ENCODE peak calls at places on chromosome X, in ten cellular contexts. J is H9; X is activated naive CD4-positive, alpha-beta T cell treated with anti-CD3 and anti-CD28 coated beads, Interleukin-2, amount 50 U/mL, for 72 hours; I is NCI-H1092; N is NCI-H2029 treated with DMSO at 0.1 percent for 48 hours; S is iris pigment epithelial cell; U is tibial artery; L is AG20443; A is AG10803; V is AG08396. P is an unnamed sample.
A peak's percentile ranks its signal among the peaks of the same experiment; 100 is the strongest.

GRCh38 chrX:72060196-72060974 is 71.3 kb downstream of the RTL5 start:
- DNase-seq in J (peak; percentile 59), X (no peak), I (peak; percentile 57), N (no peak), S (no peak), U (peak; percentile 77), L (no peak), A (peak; percentile 1), V (no peak), P (no peak)

GRCh38 chrX:85922821-85923220 is 124.5 kb downstream of the CHM start:
- DNase-seq in J (no peak), X (no peak), I (no peak), N (no peak), S (peak; percentile 78), U (no peak), L (peak; percentile 30), A (peak; percentile 48), V (peak; percentile 40), P (peak; percentile 83)

GRCh38 chrX:20514358-20514757 is 247.6 kb upstream of the RPS6KA3 start:
- DNase-seq in J (no peak), X (no peak), I (no peak), N (no peak), S (peak; percentile 76), U (no peak), L (peak; percentile 47), A (peak; percentile 68), V (peak; percentile 47), P (peak; percentile 83)

GRCh38 chrX:63613531-63614028 is 171.4 kb downstream of the ARHGEF9 start:
- DNase-seq in J (no peak), X (no peak), I (no peak), N (no peak), S (no peak), U (no peak), L (no peak), A (no peak), V (no peak), P (no peak)

GRCh38 chrX:1657367-1658082 is 42.7 kb downstream of the ASMT start:
- DNase-seq in J (no peak), X (peak; percentile 75), I (peak; percentile 76), N (no peak), S (peak; percentile 28), U (peak; percentile 63), L (no peak), A (peak; percentile 35), V (no peak), P (peak; percentile 34)

GRCh38 chrX:19334945-19335626 is 8.6 kb upstream of the PDHA1 start:
- DNase-seq in J (peak; percentile 35), X (no peak), I (no peak), N (no peak), S (peak; percentile 53), U (no peak), L (no peak), A (no peak), V (no peak), P (no peak)

GRCh38 chrX:45849261-45849660 is 648.6 kb upstream of the DIPK2B start:
- DNase-seq in J (no peak), X (no peak), I (no peak), N (no peak), S (peak; percentile 88), U (no peak), L (peak; percentile 38), A (peak; percentile 87), V (peak; percentile 65), P (peak; percentile 82)

GRCh38 chrX:57817302-57817701 is 93.0 kb downstream of the ZXDA start:
- DNase-seq in J (no peak), X (no peak), I (no peak), N (no peak), S (peak; percentile 2), U (no peak), L (peak; percentile 6), A (peak; percentile 0), V (no peak), P (peak; percentile 1)

GRCh38 chrX:110394653-110395052 is 36.0 kb downstream of the RTL9 start:
- DNase-seq in J (no peak), X (no peak), I (no peak), N (no peak), S (peak; percentile 68), U (no peak), L (no peak), A (peak; percentile 47), V (no peak), P (peak; percentile 85)

GRCh38 chrX:11888421-11888820 is 130.4 kb downstream of the MSL3 start:
- DNase-seq in J (no peak), X (no peak), I (no peak), N (no peak), S (peak; percentile 17), U (no peak), L (no peak), A (no peak), V (no peak), P (no peak)

GRCh38 chrX:109879991-109880390 is 122.9 kb upstream of the TMEM164 start:
- DNase-seq in J (no peak), X (no peak), I (no peak), N (no peak), S (no peak), U (no peak), L (no peak), A (no peak), V (no peak), P (no peak)

GRCh38 chrX:40109288-40110008 is 11.7 kb upstream of the BCOR start:
- DNase-seq in J (peak; percentile 73), X (peak; percentile 66), I (peak; percentile 51), N (no peak), S (peak; percentile 56), U (peak; percentile 73), L (peak; percentile 57), A (no peak), V (peak; percentile 60), P (peak; percentile 68)

GRCh38 chrX:124573458-124573857 is 227.1 kb downstream of the SH2D1A start:
- DNase-seq in J (no peak), X (no peak), I (no peak), N (no peak), S (peak; percentile 66), U (no peak), L (no peak), A (peak; percentile 59), V (no peak), P (no peak)

GRCh38 chrX:12372111-12372510 is 233.8 kb downstream of the FRMPD4 start:
- DNase-seq in J (no peak), X (no peak), I (no peak), N (no peak), S (peak; percentile 2), U (no peak), L (peak; percentile 18), A (peak; percentile 82), V (peak; percentile 15), P (no peak)

GRCh38 chrX:130147631-130148030 is 18.0 kb downstream of the AIFM1 start:
- DNase-seq in J (no peak), X (no peak), I (no peak), N (no peak), S (no peak), U (no peak), L (no peak), A (no peak), V (no peak), P (no peak)

GRCh38 chrX:155028192-155028591 is 1.5 kb downstream of the FUNDC2 start:
- DNase-seq in J (no peak), X (no peak), I (no peak), N (no peak), S (no peak), U (no peak), L (no peak), A (no peak), V (no peak), P (no peak)